ENCODE peak calls at places on chromosome 9, in eight cellular contexts. Y is left cardiac atrium, Z is AG08395, O is islet precursor cell, G is pulmonary artery endothelial cell, V is dermis blood vessel endothelial cell, H is HTR-8/SVneo, I is NCI-H226. P is an unnamed sample.
A peak's percentile ranks its signal among the peaks of the same experiment; 100 is the strongest.

GRCh38 chr9:31027678-31028077 is 1356.8 kb upstream of the ACO1 start:
- DNase-seq in Y (no peak), Z (no peak), O (no peak), G (no peak), V (no peak), H (no peak), I (no peak), P (no peak)

GRCh38 chr9:98295824-98296223 is 40.4 kb upstream of the TBC1D2 start:
- DNase-seq in Y (no peak), Z (no peak), O (no peak), G (no peak), V (no peak), H (no peak), I (no peak), P (no peak)

GRCh38 chr9:85949591-85950335 is 8.8 kb downstream of the NAA35 start:
- DNase-seq in Y (no peak), Z (no peak), O (no peak), G (no peak), V (no peak), H (no peak), I (no peak), P (no peak)

GRCh38 chr9:13213337-13213736 is 66.2 kb downstream of the MPDZ start:
- DNase-seq in Y (no peak), Z (peak; percentile 26), O (no peak), G (no peak), V (peak; percentile 57), H (peak; percentile 5), I (no peak), P (peak; percentile 50)

GRCh38 chr9:90642570-90643539 is at the start of gene DIRAS2:
- DNase-seq in Y (peak; percentile 33), Z (peak; percentile 42), O (peak; percentile 86), G (no peak), V (peak; percentile 52), H (no peak), I (peak; percentile 36), P (peak; percentile 95)

GRCh38 chr9:135840107-135840506 is 67.2 kb downstream of the CAMSAP1 start:
- DNase-seq in Y (no peak), Z (no peak), O (no peak), G (no peak), V (no peak), H (no peak), I (no peak), P (no peak)

GRCh38 chr9:98789765-98790600 is 6.4 kb downstream of the ANKS6 start:
- DNase-seq in Y (no peak), Z (no peak), O (no peak), G (no peak), V (no peak), H (no peak), I (no peak), P (no peak)

GRCh38 chr9:106883626-106884190 is 20.7 kb downstream of the ZNF462 start:
- DNase-seq in Y (no peak), Z (no peak), O (peak; percentile 59), G (no peak), V (no peak), H (no peak), I (no peak), P (no peak)

GRCh38 chr9:93093449-93094293 is 2.3 kb upstream of the CARD19 start:
- DNase-seq in Y (no peak), Z (no peak), O (peak; percentile 29), G (no peak), V (no peak), H (no peak), I (no peak), P (no peak)

GRCh38 chr9:83962165-83962564 is 17.9 kb downstream of the HNRNPK start:
- DNase-seq in Y (no peak), Z (no peak), O (peak; percentile 79), G (no peak), V (no peak), H (no peak), I (peak; percentile 58), P (no peak)

GRCh38 chr9:92247981-92248380 is 45.5 kb downstream of the IARS1 start:
- DNase-seq in Y (no peak), Z (no peak), O (no peak), G (no peak), V (no peak), H (no peak), I (no peak), P (no peak)

GRCh38 chr9:134964271-134964670 is 46.6 kb upstream of the FCN1 start:
- DNase-seq in Y (no peak), Z (no peak), O (no peak), G (no peak), V (no peak), H (no peak), I (no peak), P (no peak)

GRCh38 chr9:120655005-120655622 is 59.2 kb downstream of the MEGF9 start:
- DNase-seq in Y (no peak), Z (peak; percentile 7), O (no peak), G (no peak), V (peak; percentile 42), H (no peak), I (peak; percentile 45), P (no peak)

GRCh38 chr9:136626740-136627642 is 35.7 kb upstream of the EGFL7 start:
- DNase-seq in Y (no peak), Z (no peak), O (no peak), G (no peak), V (peak; percentile 16), H (no peak), I (no peak), P (peak; percentile 9)

GRCh38 chr9:97505845-97506244 is 4.4 kb downstream of the TMOD1 start:
- DNase-seq in Y (no peak), Z (no peak), O (no peak), G (no peak), V (no peak), H (no peak), I (no peak), P (no peak)

P was measured in NCI-H1105 treated with DMSO at 0.1 percent for 48 hours.